ENCODE peak calls at places on chromosomes 5 and 9, in eight cellular contexts. J, C, D, T, S, M, G and N are unnamed samples. For H3K4me1, the result is how much of the 10 kb centered on the place peaks cover.

GRCh38 chr5:160656961-160657570 is 194.9 kb downstream of the ATP10B start:
- DNase-seq in S (no peak), T (no peak), C (no peak), D (no peak), J (no peak), M (no peak), G (no peak), N (no peak)

GRCh38 chr5:156971415-156971814 is 8.4 kb upstream of the TIMD4 start:
- DNase-seq in J (no peak), S (no peak), T (no peak), M (no peak), G (no peak), D (no peak), C (no peak), N (no peak)

GRCh38 chr9:76650692-76651091 is 113.5 kb upstream of the PCA3 start:
- DNase-seq in D (no peak), G (no peak), C (no peak), M (no peak), J (no peak), S (no peak), T (no peak), N (no peak)

GRCh38 chr5:32473072-32473471 is 28.5 kb upstream of the ZFR start:
- DNase-seq in S (no peak), M (no peak), J (no peak), C (no peak), T (no peak), G (peak), D (no peak), N (no peak)

GRCh38 chr9:12680341-12680740 is 12.8 kb upstream of the TYRP1 start:
- DNase-seq in T (peak), S (no peak), J (no peak), M (no peak), G (no peak), C (no peak), D (no peak), N (no peak)

GRCh38 chr5:10552183-10553143 is 11.4 kb upstream of the ANKRD33B start:
- DNase-seq in G (no peak), S (no peak), M (no peak), D (no peak), J (no peak), C (no peak), T (peak), N (no peak)

GRCh38 chr5:9661316-9662015 is 31.3 kb upstream of the TAS2R1 start:
- DNase-seq in M (no peak), J (no peak), C (no peak), S (no peak), T (peak), G (no peak), D (no peak), N (no peak)

GRCh38 chr5:1931590-1932138 is 48.9 kb upstream of the IRX4 start:
- DNase-seq in C (peak), G (peak), M (no peak), S (no peak), D (peak), J (no peak), T (no peak), N (peak)

GRCh38 chr5:151173711-151174611 is 16.4 kb upstream of the ANXA6 start:
- DNase-seq in G (no peak), C (no peak), J (no peak), D (no peak), M (no peak), S (no peak), T (no peak), N (no peak)

GRCh38 chr9:127395491-127396252 is 1.3 kb upstream of the SLC2A8 start:
- DNase-seq in D (no peak), G (no peak), T (peak), S (no peak), J (no peak), M (no peak), C (no peak), N (no peak)

GRCh38 chr9:3528466-3528865 is 2.7 kb upstream of the RFX3 start:
- DNase-seq in S (no peak), J (no peak), C (no peak), T (no peak), D (no peak), M (no peak), G (no peak), N (no peak)

GRCh38 chr5:65999061-65999723 is 72.8 kb downstream of the ERBIN start:
- DNase-seq in D (no peak), C (no peak), J (no peak), T (no peak), M (no peak), G (no peak), S (no peak), N (no peak)

GRCh38 chr5:150300496-150301169 is 2.1 kb downstream of the ARSI start:
- DNase-seq in D (no peak), C (no peak), T (no peak), M (no peak), S (no peak), G (no peak), J (no peak), N (no peak)

GRCh38 chr9:68704804-68705635 is at the start of gene PIP5K1B:
- DNase-seq in D (peak), G (peak), S (peak), J (peak), C (peak), T (peak), M (peak), N (peak)

GRCh38 chr5:42842860-42843641 is 31.4 kb upstream of the SELENOP start:
- DNase-seq in J (no peak), S (no peak), T (no peak), M (no peak), D (no peak), C (no peak), G (no peak), N (no peak)

GRCh38 chr9:128927731-128928411 is 7.1 kb downstream of the PHYHD1 start:
- DNase-seq in T (peak), C (peak), M (peak), G (peak), S (no peak), J (peak), D (peak), N (no peak)

DNA sequence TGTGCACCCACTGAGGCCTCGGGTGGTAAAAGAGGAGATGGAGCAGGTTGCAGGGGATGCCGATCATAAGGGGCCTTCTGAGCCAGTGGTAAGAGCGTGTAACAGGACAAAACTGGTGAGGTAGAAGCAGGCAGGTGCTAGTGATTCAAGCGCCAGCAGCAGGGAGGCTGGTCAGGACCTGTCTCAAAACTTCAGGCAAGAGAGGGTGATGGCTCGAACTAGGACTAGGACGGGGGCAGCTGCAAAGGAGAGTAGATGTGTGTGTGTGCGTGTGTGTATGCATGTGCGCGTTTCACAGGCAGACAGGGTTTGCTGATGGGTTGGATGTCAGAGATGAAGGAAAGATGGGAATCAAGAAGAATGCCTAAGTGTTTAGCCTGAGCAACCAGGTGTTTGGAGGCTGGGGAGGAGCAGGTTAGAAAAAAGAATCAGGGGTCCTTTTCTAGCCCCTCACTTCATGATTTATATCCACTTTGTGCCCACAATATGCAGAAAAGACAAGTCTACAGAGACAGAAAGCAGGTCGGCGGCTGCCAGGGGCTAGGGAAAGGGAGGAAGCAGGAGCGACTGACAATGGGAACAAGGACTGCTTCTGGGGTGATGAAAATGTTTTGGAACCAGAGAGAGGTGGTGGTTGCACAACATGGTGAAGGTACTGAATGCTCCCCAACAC is 15.2 kb downstream of the HRH2 start:
- DNase-seq in J (no peak), S (no peak), T (no peak), D (no peak), C (no peak), G (no peak), M (no peak), N (no peak)
- H3K4me1 ChIP-seq in J (under half), S (under half), T (under half), D (under half), C (half or more), G (under half), M (under half), N (under half)

GRCh38 chr5:90549223-90549622 is 9.4 kb upstream of the ADGRV1 start:
- DNase-seq in M (no peak), C (no peak), D (no peak), G (no peak), J (no peak), S (no peak), T (no peak), N (no peak)
- H3K4me1 ChIP-seq in M (under half), C (under half), D (under half), G (under half), J (under half), S (under half), T (under half), N (under half)

DNA sequence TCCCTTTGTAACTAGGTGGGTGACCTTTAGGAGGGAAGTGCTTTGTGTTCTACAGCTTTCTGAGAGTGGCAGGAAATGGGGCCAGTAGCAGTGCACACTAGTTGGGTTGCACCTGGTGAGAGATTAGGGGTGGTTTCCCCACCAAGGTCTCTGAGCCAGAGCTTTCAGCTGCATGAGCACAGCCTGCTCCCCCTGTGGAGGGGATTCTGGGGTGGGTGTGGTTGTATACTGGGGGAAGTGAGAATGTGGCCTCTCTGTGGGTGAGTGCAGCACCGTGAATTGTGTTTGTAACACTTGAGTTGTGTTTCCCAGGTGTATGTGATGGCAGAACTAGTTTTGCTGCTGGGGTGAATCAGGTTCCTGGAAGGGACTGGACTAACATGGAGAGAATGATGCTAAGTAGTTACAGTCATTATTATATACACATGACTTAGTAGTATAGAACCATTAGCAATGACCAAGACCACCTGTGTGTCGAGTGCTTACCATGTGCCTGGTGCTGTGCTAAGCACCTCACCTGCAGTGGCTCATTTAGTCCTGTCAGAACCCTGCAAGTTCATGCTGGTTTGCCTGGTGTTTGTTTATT is 11.8 kb upstream of the CXXC5 start:
- DNase-seq in T (no peak), J (no peak), C (no peak), M (no peak), S (no peak), G (no peak), D (peak), N (no peak)
- H3K4me1 ChIP-seq in T (under half), J (half or more), C (half or more), M (under half), S (under half), G (under half), D (half or more), N (under half)

GRCh38 chr5:132461235-132461634 is 29.3 kb downstream of the IRF1 start:
- DNase-seq in G (no peak), J (no peak), S (no peak), D (no peak), M (no peak), T (no peak), C (no peak), N (no peak)
- H3K4me1 ChIP-seq in G (under half), J (under half), S (under half), D (half or more), M (half or more), T (half or more), C (half or more), N (under half)

DNA sequence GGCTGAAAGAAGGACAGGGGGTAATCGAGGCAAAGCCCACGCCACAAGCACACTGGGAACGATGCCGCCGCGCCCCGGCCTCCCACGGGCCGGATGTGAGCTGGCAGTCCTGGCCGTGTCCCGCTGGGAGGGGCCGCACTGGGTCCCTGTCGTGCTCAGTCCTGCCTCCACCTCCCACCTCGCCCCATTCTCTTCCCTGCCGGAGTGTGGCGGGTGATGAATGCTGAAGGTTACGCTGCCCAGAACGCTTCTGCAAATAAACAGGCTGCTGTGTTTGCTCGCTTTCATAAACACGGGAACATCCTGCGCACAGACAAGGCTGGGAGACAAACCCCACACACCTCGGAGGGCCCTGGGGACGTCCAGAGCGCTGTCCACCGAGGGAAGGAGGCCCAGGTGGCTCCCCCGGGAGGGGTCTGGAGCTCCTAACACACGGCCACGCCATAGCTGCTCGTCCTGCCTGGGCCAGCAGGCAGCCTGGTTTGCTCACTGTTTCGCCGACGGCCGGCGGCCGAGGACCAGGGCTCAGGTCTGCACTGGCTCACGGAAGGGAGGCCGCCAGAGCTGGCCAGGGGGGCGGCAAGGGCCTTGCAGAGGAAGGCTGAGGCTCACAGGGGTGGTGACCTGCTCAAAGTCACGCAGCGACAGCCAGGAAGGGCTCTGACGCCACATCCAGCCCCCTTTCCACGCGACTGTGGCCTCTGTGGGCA is 2.3 kb downstream of the DNLZ start:
- DNase-seq in J (no peak), D (no peak), S (no peak), M (no peak), T (peak), C (no peak), G (no peak), N (peak)
- H3K4me1 ChIP-seq in J (under half), D (under half), S (under half), M (under half), T (under half), C (half or more), G (under half), N (under half)

GRCh38 chr9:72951520-72952393 is 1.1 kb downstream of the ALDH1A1 start:
- DNase-seq in T (no peak), M (no peak), D (no peak), S (no peak), J (no peak), C (no peak), G (no peak), N (no peak)
- H3K4me1 ChIP-seq in T (under half), M (under half), D (under half), S (under half), J (under half), C (under half), G (under half), N (under half)

GRCh38 chr5:146219243-146219642 is 15.8 kb downstream of the RBM27 start:
- DNase-seq in D (no peak), J (no peak), T (no peak), S (no peak), G (no peak), M (no peak), C (no peak), N (no peak)

GRCh38 chr5:146208916-146209522 is 5.6 kb downstream of the RBM27 start:
- DNase-seq in C (no peak), J (peak), T (no peak), M (no peak), G (no peak), S (no peak), D (no peak), N (no peak)

GRCh38 chr5:146218163-146218562 is 14.8 kb downstream of the RBM27 start:
- DNase-seq in M (no peak), T (no peak), D (no peak), J (no peak), C (no peak), S (no peak), G (no peak), N (no peak)

GRCh38 chr5:146213210-146213838 is 9.9 kb downstream of the RBM27 start:
- DNase-seq in T (peak), M (no peak), S (no peak), C (no peak), J (no peak), G (no peak), D (no peak), N (no peak)
- H3K4me1 ChIP-seq in T (under half), M (under half), S (under half), C (under half), J (under half), G (under half), D (under half), N (under half)